ENCODE peak calls at places on chromosomes 4 and X, in ten cellular contexts. P, L, T, J, A, W, K, Z, G and O are unnamed samples.

GRCh38 chrX:107507093-107507743 is 57.8 kb downstream of the FRMPD3 start:
- DNase-seq in P (no peak), L (no peak), T (no peak), J (no peak), A (no peak), W (no peak), K (no peak), Z (no peak), G (no peak), O (no peak)

GRCh38 chr4:96356591-96357360 is 516.9 kb downstream of the PDHA2 start:
- DNase-seq in P (no peak), L (no peak), T (no peak), J (no peak), A (no peak), W (no peak), K (no peak), Z (no peak), G (no peak), O (no peak)

GRCh38 chr4:182346250-182346649 is 103.0 kb downstream of the TENM3 start:
- DNase-seq in P (no peak), L (no peak), T (no peak), J (no peak), A (no peak), W (no peak), K (no peak), Z (no peak), G (no peak), O (no peak)

GRCh38 chrX:115054876-115055275 is 37.5 kb upstream of the IL13RA2 start:
- DNase-seq in P (no peak), L (no peak), T (no peak), J (no peak), A (no peak), W (no peak), K (no peak), Z (no peak), G (no peak), O (no peak)

GRCh38 chr4:183438458-183439113 is 5.8 kb upstream of the CDKN2AIP start:
- DNase-seq in P (peak; percentile 68), L (peak; percentile 79), T (peak; percentile 82), J (no peak), A (peak; percentile 97), W (peak; percentile 56), K (peak; percentile 94), Z (no peak), G (peak; percentile 41), O (peak; percentile 97)

GRCh38 chr4:147096667-147097604 is 151.3 kb upstream of the TTC29 start:
- DNase-seq in P (no peak), L (peak; percentile 61), T (peak; percentile 32), J (no peak), A (peak; percentile 69), W (peak; percentile 70), K (peak; percentile 64), Z (no peak), G (no peak), O (peak; percentile 56)

GRCh38 chrX:11793734-11794133 is 35.7 kb downstream of the MSL3 start:
- DNase-seq in P (no peak), L (no peak), T (no peak), J (no peak), A (no peak), W (no peak), K (no peak), Z (no peak), G (no peak), O (no peak)

GRCh38 chr4:87179751-87180150 is 40.7 kb downstream of the KLHL8 start:
- DNase-seq in P (no peak), L (no peak), T (no peak), J (no peak), A (peak; percentile 67), W (peak; percentile 64), K (no peak), Z (no peak), G (no peak), O (no peak)

DNA sequence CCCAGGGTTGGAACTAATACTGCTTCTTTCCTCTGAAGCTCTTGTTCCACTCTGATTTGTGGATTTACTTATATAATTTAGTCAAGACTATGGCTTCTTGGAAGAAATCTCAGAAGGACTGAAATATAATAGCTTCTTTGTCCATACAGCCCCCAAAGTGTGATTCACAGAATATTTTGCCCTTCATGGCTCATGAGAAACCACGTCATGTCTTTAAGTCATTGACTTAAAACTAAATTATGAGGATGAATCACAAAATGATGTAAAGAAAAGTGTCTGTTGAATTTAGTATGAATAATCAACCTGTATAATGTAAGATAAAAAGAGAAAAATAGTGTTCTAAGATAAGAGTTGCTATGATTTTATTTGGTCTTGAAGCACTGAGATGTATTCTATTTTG is 43.3 kb upstream of the AGA start:
- DNase-seq in P (no peak), L (no peak), T (no peak), J (no peak), A (peak; percentile 98), W (peak; percentile 85), K (peak; percentile 45), Z (no peak), G (no peak), O (no peak)
- H3K27ac ChIP-seq in P (no peak overlapping the region), L (no peak overlapping the region), T (no peak overlapping the region), J (no peak overlapping the region), A (peak overlapping the region; percentile 96), W (peak overlapping the region; percentile 96), K (peak overlapping the region; percentile 70), Z (no peak overlapping the region), G (no peak overlapping the region), O (no peak overlapping the region)

GRCh38 chr4:74770511-74770910 is 23.8 kb downstream of the BTC start:
- DNase-seq in P (no peak), L (no peak), T (no peak), J (no peak), A (no peak), W (no peak), K (no peak), Z (no peak), G (no peak), O (no peak)

GRCh38 chr4:74772783-74773182 is 21.5 kb downstream of the BTC start:
- DNase-seq in P (no peak), L (no peak), T (no peak), J (no peak), A (no peak), W (no peak), K (no peak), Z (no peak), G (no peak), O (no peak)

GRCh38 chr4:74764119-74764518 is 30.2 kb downstream of the BTC start:
- DNase-seq in P (no peak), L (no peak), T (no peak), J (no peak), A (no peak), W (no peak), K (no peak), Z (no peak), G (no peak), O (no peak)

GRCh38 chr4:74772106-74772505 is 22.2 kb downstream of the BTC start:
- DNase-seq in P (no peak), L (no peak), T (no peak), J (no peak), A (no peak), W (no peak), K (no peak), Z (no peak), G (no peak), O (no peak)

DNA sequence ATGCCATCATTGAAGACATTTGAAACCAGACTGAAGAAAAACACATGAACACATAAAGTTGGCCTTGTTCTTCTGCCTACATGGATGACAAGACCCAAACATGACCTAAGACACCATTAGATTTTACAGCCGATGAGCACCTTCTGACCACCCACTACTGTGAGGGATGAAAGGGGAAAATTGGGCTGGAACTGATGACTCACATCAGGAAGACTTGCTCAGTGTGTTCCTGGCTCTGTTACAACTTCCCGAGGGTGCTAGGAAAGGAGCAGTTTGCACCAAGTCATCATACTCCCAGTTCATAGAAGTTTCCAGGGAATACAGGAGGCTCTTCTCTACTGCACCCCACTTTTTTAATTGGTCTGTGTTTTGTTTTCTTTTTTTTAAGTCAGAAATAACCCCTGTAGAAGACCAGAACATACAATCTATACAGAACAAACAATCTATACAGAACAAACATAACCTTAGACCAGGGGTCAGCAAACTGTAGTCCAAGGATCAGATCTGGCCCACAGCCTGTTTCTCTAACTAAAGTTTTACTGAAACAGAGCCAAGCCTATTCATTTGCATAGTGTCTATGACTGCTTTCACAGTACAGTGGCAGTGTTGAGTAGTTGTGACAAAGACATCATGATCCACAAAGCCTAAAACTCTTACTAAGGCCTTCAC is 25.3 kb downstream of the BTC start:
- DNase-seq in P (peak; percentile 35), L (peak; percentile 45), T (peak; percentile 92), J (no peak), A (peak; percentile 9), W (peak; percentile 26), K (peak; percentile 89), Z (no peak), G (no peak), O (peak; percentile 80)
- H3K27ac ChIP-seq in P (no peak overlapping the region), L (peak overlapping the region; percentile 48), T (peak overlapping the region; percentile 66), J (no peak overlapping the region), A (no peak overlapping the region), W (no peak overlapping the region), K (peak overlapping the region; percentile 85), Z (no peak overlapping the region), G (peak overlapping the region; percentile 18), O (peak overlapping the region; percentile 11)

GRCh38 chr4:107736924-107737448 is 17.0 kb upstream of the PAPSS1 start:
- DNase-seq in P (peak; percentile 29), L (peak; percentile 72), T (peak; percentile 44), J (no peak), A (peak; percentile 57), W (peak; percentile 58), K (peak; percentile 54), Z (no peak), G (peak; percentile 19), O (peak; percentile 30)

GRCh38 chr4:107737470-107737869 is 17.4 kb upstream of the PAPSS1 start:
- DNase-seq in P (no peak), L (no peak), T (no peak), J (no peak), A (no peak), W (no peak), K (no peak), Z (no peak), G (no peak), O (no peak)

GRCh38 chr4:107736037-107736436 is 16.0 kb upstream of the PAPSS1 start:
- DNase-seq in P (no peak), L (no peak), T (no peak), J (no peak), A (no peak), W (no peak), K (no peak), Z (no peak), G (no peak), O (no peak)

GRCh38 chr4:107734120-107734519 is 14.1 kb upstream of the PAPSS1 start:
- DNase-seq in P (no peak), L (no peak), T (no peak), J (no peak), A (no peak), W (peak; percentile 40), K (peak; percentile 33), Z (no peak), G (no peak), O (no peak)

GRCh38 chr4:107733431-107733925 is 13.4 kb upstream of the PAPSS1 start:
- DNase-seq in P (no peak), L (no peak), T (no peak), J (no peak), A (no peak), W (no peak), K (no peak), Z (no peak), G (no peak), O (no peak)
- H3K27ac ChIP-seq in P (no peak overlapping the region), L (peak overlapping the region; percentile 70), T (no peak overlapping the region), J (no peak overlapping the region), A (no peak overlapping the region), W (no peak overlapping the region), K (no peak overlapping the region), Z (no peak overlapping the region), G (no peak overlapping the region), O (no peak overlapping the region)

DNA sequence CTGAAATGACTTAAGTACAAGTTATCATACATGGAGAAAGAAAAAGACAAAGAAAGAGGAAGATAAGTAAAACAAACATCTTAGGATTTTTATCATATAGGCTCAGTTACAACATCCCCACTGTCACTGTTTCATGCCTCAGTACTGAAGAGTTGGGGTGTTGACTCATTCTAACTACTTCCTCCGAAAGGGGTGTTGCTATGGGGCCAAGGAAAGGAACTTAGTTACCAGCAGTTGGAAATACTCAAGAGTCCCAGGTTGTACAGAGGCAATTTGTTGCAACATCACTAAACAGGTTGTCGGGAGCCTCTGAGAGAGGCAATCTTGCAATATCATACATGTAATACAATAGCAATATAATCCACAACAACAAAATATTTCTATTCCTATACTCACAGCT is 1264.7 kb downstream of the PCDH7 start:
- DNase-seq in P (no peak), L (peak; percentile 44), T (no peak), J (no peak), A (no peak), W (no peak), K (no peak), Z (no peak), G (no peak), O (no peak)
- H3K27ac ChIP-seq in P (no peak overlapping the region), L (no peak overlapping the region), T (no peak overlapping the region), J (no peak overlapping the region), A (no peak overlapping the region), W (no peak overlapping the region), K (no peak overlapping the region), Z (no peak overlapping the region), G (no peak overlapping the region), O (no peak overlapping the region)